ENCODE peak calls at places on chromosomes 4 and X, in seven cellular contexts. One of them, this sample, is unnamed.

GRCh38 chr4:106358899-106359298 is 9.7 kb downstream of the GIMD1 start:
- DNase-seq in K562: no peak
- DNase-seq in SK-N-SH: no peak
- DNase-seq in HCT116: no peak
- DNase-seq in H1: no peak
- DNase-seq in HepG2: no peak
- DNase-seq in GM12878: no peak
- DNase-seq in this sample: no peak

GRCh38 chrX:10110984-10111363 is 45.8 kb upstream of the CLCN4 start:
- DNase-seq in K562: no peak
- DNase-seq in SK-N-SH: no peak
- DNase-seq in HCT116: no peak
- DNase-seq in H1: no peak
- DNase-seq in HepG2: no peak
- DNase-seq in GM12878: peak
- DNase-seq in this sample: no peak

GRCh38 chrX:12770440-12770839 is 20.8 kb upstream of the PRPS2 start:
- DNase-seq in K562: peak
- DNase-seq in SK-N-SH: peak
- DNase-seq in HCT116: no peak
- DNase-seq in H1: no peak
- DNase-seq in HepG2: no peak
- DNase-seq in GM12878: no peak
- DNase-seq in this sample: peak

GRCh38 chr4:183831689-183832088 is 73.4 kb upstream of the STOX2 start:
- DNase-seq in K562: no peak
- DNase-seq in SK-N-SH: no peak
- DNase-seq in HCT116: no peak
- DNase-seq in H1: no peak
- DNase-seq in HepG2: no peak
- DNase-seq in GM12878: no peak
- DNase-seq in this sample: no peak

GRCh38 chr4:159042097-159042605 is 60.7 kb upstream of the RAPGEF2 start:
- DNase-seq in K562: peak
- DNase-seq in SK-N-SH: peak
- DNase-seq in HCT116: no peak
- DNase-seq in H1: no peak
- DNase-seq in HepG2: no peak
- DNase-seq in GM12878: no peak
- DNase-seq in this sample: no peak

GRCh38 chrX:13816899-13817298 is at the start of gene GPM6B:
- DNase-seq in K562: no peak
- DNase-seq in SK-N-SH: no peak
- DNase-seq in HCT116: no peak
- DNase-seq in H1: peak
- DNase-seq in HepG2: no peak
- DNase-seq in GM12878: no peak
- DNase-seq in this sample: no peak

GRCh38 chr4:7103031-7103598 is 35.3 kb upstream of the GRPEL1 start:
- DNase-seq in K562: peak
- DNase-seq in SK-N-SH: peak
- DNase-seq in HCT116: peak
- DNase-seq in H1: peak
- DNase-seq in HepG2: peak
- DNase-seq in GM12878: peak
- DNase-seq in this sample: peak

GRCh38 chr4:119189638-119190037 is 22.9 kb upstream of the USP53 start:
- DNase-seq in K562: no peak
- DNase-seq in SK-N-SH: no peak
- DNase-seq in HCT116: no peak
- DNase-seq in H1: no peak
- DNase-seq in HepG2: no peak
- DNase-seq in GM12878: no peak
- DNase-seq in this sample: no peak

GRCh38 chrX:23901065-23901464 is 6.7 kb downstream of the APOO start:
- DNase-seq in K562: no peak
- DNase-seq in SK-N-SH: no peak
- DNase-seq in HCT116: peak
- DNase-seq in H1: no peak
- DNase-seq in HepG2: peak
- DNase-seq in GM12878: no peak
- DNase-seq in this sample: no peak

GRCh38 chrX:48589482-48590162 is 7.7 kb upstream of the WDR13 start:
- DNase-seq in K562: no peak
- DNase-seq in SK-N-SH: no peak
- DNase-seq in HCT116: no peak
- DNase-seq in H1: no peak
- DNase-seq in HepG2: no peak
- DNase-seq in GM12878: no peak
- DNase-seq in this sample: no peak

GRCh38 chr4:76090241-76090691 is 15.8 kb downstream of the ART3 start:
- DNase-seq in K562: peak
- DNase-seq in SK-N-SH: peak
- DNase-seq in HCT116: no peak
- DNase-seq in H1: no peak
- DNase-seq in HepG2: peak
- DNase-seq in GM12878: no peak
- DNase-seq in this sample: no peak

GRCh38 chr4:7638463-7638862 is 203.7 kb upstream of the PSAPL1 start:
- DNase-seq in K562: no peak
- DNase-seq in SK-N-SH: no peak
- DNase-seq in HCT116: no peak
- DNase-seq in H1: no peak
- DNase-seq in HepG2: no peak
- DNase-seq in GM12878: no peak
- DNase-seq in this sample: no peak

GRCh38 chr4:117481742-117482141 is 396.4 kb upstream of the TRAM1L1 start:
- DNase-seq in K562: no peak
- DNase-seq in SK-N-SH: no peak
- DNase-seq in HCT116: no peak
- DNase-seq in H1: no peak
- DNase-seq in HepG2: no peak
- DNase-seq in GM12878: no peak
- DNase-seq in this sample: no peak

GRCh38 chr4:111043286-111043685 is 420.4 kb upstream of the PITX2 start:
- DNase-seq in K562: no peak
- DNase-seq in SK-N-SH: no peak
- DNase-seq in HCT116: no peak
- DNase-seq in H1: no peak
- DNase-seq in HepG2: no peak
- DNase-seq in GM12878: no peak
- DNase-seq in this sample: no peak

GRCh38 chr4:76212851-76213414 is 691 bp downstream of the SCARB2 start:
- DNase-seq in K562: no peak
- DNase-seq in SK-N-SH: peak
- DNase-seq in HCT116: no peak
- DNase-seq in H1: no peak
- DNase-seq in HepG2: no peak
- DNase-seq in GM12878: no peak
- DNase-seq in this sample: no peak

GRCh38 chrX:23959781-23960180 is 52.0 kb downstream of the CXorf58 start:
- DNase-seq in K562: no peak
- DNase-seq in SK-N-SH: no peak
- DNase-seq in HCT116: no peak
- DNase-seq in H1: no peak
- DNase-seq in HepG2: no peak
- DNase-seq in GM12878: no peak
- DNase-seq in this sample: no peak

GRCh38 chr4:106864231-106864630 is 171.9 kb downstream of the DKK2 start:
- DNase-seq in K562: no peak
- DNase-seq in SK-N-SH: no peak
- DNase-seq in HCT116: no peak
- DNase-seq in H1: no peak
- DNase-seq in HepG2: no peak
- DNase-seq in GM12878: no peak
- DNase-seq in this sample: no peak

GRCh38 chrX:112867570-112867969 is 26.9 kb upstream of the AMOT start:
- DNase-seq in K562: no peak
- DNase-seq in SK-N-SH: no peak
- DNase-seq in HCT116: peak
- DNase-seq in H1: no peak
- DNase-seq in HepG2: no peak
- DNase-seq in GM12878: no peak
- DNase-seq in this sample: no peak

GRCh38 chr4:38753021-38753806 is 29.6 kb downstream of the TLR10 start:
- DNase-seq in K562: no peak
- DNase-seq in SK-N-SH: peak
- DNase-seq in HCT116: peak
- DNase-seq in H1: peak
- DNase-seq in HepG2: peak
- DNase-seq in GM12878: no peak
- DNase-seq in this sample: peak

GRCh38 chr4:147340111-147340510 is 140.8 kb upstream of the EDNRA start:
- DNase-seq in K562: no peak
- DNase-seq in SK-N-SH: no peak
- DNase-seq in HCT116: peak
- DNase-seq in H1: no peak
- DNase-seq in HepG2: no peak
- DNase-seq in GM12878: no peak
- DNase-seq in this sample: no peak

GRCh38 chr4:106679063-106679462 is 310.5 kb upstream of the GIMD1 start:
- DNase-seq in K562: no peak
- DNase-seq in SK-N-SH: no peak
- DNase-seq in HCT116: no peak
- DNase-seq in H1: no peak
- DNase-seq in HepG2: no peak
- DNase-seq in GM12878: no peak
- DNase-seq in this sample: no peak

GRCh38 chr4:84324850-84325249 is 174.2 kb downstream of the NKX6-1 start:
- DNase-seq in K562: no peak
- DNase-seq in SK-N-SH: peak
- DNase-seq in HCT116: no peak
- DNase-seq in H1: no peak
- DNase-seq in HepG2: no peak
- DNase-seq in GM12878: no peak
- DNase-seq in this sample: no peak

GRCh38 chr4:106255195-106255594 is 60.8 kb downstream of the TBCK start:
- DNase-seq in K562: no peak
- DNase-seq in SK-N-SH: no peak
- DNase-seq in HCT116: no peak
- DNase-seq in H1: no peak
- DNase-seq in HepG2: no peak
- DNase-seq in GM12878: no peak
- DNase-seq in this sample: no peak

GRCh38 chrX:40006025-40007017 is 91.4 kb downstream of the BCOR start:
- DNase-seq in K562: no peak
- DNase-seq in SK-N-SH: peak
- DNase-seq in HCT116: no peak
- DNase-seq in H1: peak
- DNase-seq in HepG2: no peak
- DNase-seq in GM12878: no peak
- DNase-seq in this sample: peak

GRCh38 chr4:158121203-158121586 is 51.6 kb downstream of the GASK1B start:
- DNase-seq in K562: no peak
- DNase-seq in SK-N-SH: no peak
- DNase-seq in HCT116: no peak
- DNase-seq in H1: no peak
- DNase-seq in HepG2: peak
- DNase-seq in GM12878: no peak
- DNase-seq in this sample: no peak

GRCh38 chrX:116239944-116240391 is 69.4 kb downstream of the AGTR2 start:
- DNase-seq in K562: no peak
- DNase-seq in SK-N-SH: no peak
- DNase-seq in HCT116: no peak
- DNase-seq in H1: no peak
- DNase-seq in HepG2: no peak
- DNase-seq in GM12878: no peak
- DNase-seq in this sample: peak

GRCh38 chrX:116238093-116238492 is 67.5 kb downstream of the AGTR2 start:
- DNase-seq in K562: no peak
- DNase-seq in SK-N-SH: no peak
- DNase-seq in HCT116: no peak
- DNase-seq in H1: no peak
- DNase-seq in HepG2: no peak
- DNase-seq in GM12878: no peak
- DNase-seq in this sample: no peak

GRCh38 chrX:116238866-116239265 is 68.3 kb downstream of the AGTR2 start:
- DNase-seq in K562: no peak
- DNase-seq in SK-N-SH: no peak
- DNase-seq in HCT116: no peak
- DNase-seq in H1: no peak
- DNase-seq in HepG2: no peak
- DNase-seq in GM12878: no peak
- DNase-seq in this sample: no peak

GRCh38 chrX:116241001-116241400 is 70.5 kb downstream of the AGTR2 start:
- DNase-seq in K562: no peak
- DNase-seq in SK-N-SH: no peak
- DNase-seq in HCT116: no peak
- DNase-seq in H1: no peak
- DNase-seq in HepG2: no peak
- DNase-seq in GM12878: no peak
- DNase-seq in this sample: no peak

DNA sequence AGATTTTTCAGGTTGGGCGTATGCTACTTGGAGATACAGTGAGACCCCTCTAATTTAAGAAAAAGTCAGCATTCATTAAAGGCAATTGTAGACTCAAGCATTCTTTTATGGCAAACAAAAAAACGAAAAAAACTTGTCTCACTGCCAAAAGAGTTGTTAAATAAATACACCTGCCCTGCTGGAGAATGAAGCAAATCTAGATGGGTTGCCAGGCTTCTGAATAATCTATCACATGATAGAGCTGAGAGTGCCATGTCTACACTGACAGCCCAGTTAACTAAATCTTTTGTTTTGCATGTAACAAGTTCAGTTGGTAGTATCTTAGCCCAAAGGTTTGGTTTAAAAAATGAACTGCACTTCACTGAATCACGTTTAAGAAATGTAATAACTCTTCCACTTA is 69.9 kb downstream of the AGTR2 start:
- DNase-seq in K562: no peak
- DNase-seq in SK-N-SH: no peak
- DNase-seq in HCT116: no peak
- DNase-seq in H1: no peak
- DNase-seq in HepG2: no peak
- DNase-seq in GM12878: no peak
- DNase-seq in this sample: no peak
- TF ChIP-seq JUND in K562: no peak
- TF ChIP-seq JUND in SK-N-SH: no peak
- TF ChIP-seq JUND in HCT116: no peak
- TF ChIP-seq JUND in H1: no peak
- TF ChIP-seq JUND in HepG2: no peak
- TF ChIP-seq JUND in GM12878: no peak
- TF ChIP-seq JUND in this sample: no peak

GRCh38 chr4:155612074-155612473 is 54.6 kb upstream of the GUCY1A1 start:
- DNase-seq in K562: no peak
- DNase-seq in SK-N-SH: no peak
- DNase-seq in HCT116: no peak
- DNase-seq in H1: no peak
- DNase-seq in HepG2: no peak
- DNase-seq in GM12878: no peak
- DNase-seq in this sample: no peak
- TF ChIP-seq JUND in K562: no peak
- TF ChIP-seq JUND in SK-N-SH: no peak
- TF ChIP-seq JUND in HCT116: no peak
- TF ChIP-seq JUND in H1: no peak
- TF ChIP-seq JUND in HepG2: no peak
- TF ChIP-seq JUND in GM12878: no peak
- TF ChIP-seq JUND in this sample: no peak

GRCh38 chr4:95250544-95251137 is 298.1 kb downstream of the UNC5C start:
- DNase-seq in K562: no peak
- DNase-seq in SK-N-SH: no peak
- DNase-seq in HCT116: no peak
- DNase-seq in H1: no peak
- DNase-seq in HepG2: no peak
- DNase-seq in GM12878: no peak
- DNase-seq in this sample: peak
- TF ChIP-seq JUND in K562: no peak
- TF ChIP-seq JUND in SK-N-SH: no peak
- TF ChIP-seq JUND in HCT116: no peak
- TF ChIP-seq JUND in H1: no peak
- TF ChIP-seq JUND in HepG2: no peak
- TF ChIP-seq JUND in GM12878: no peak
- TF ChIP-seq JUND in this sample: peak

GRCh38 chr4:41692717-41693345 is 55.7 kb downstream of the PHOX2B start:
- DNase-seq in K562: peak
- DNase-seq in SK-N-SH: peak
- DNase-seq in HCT116: peak
- DNase-seq in H1: peak
- DNase-seq in HepG2: peak
- DNase-seq in GM12878: no peak
- DNase-seq in this sample: peak
- TF ChIP-seq JUND in K562: no peak
- TF ChIP-seq JUND in SK-N-SH: no peak
- TF ChIP-seq JUND in HCT116: no peak
- TF ChIP-seq JUND in H1: no peak
- TF ChIP-seq JUND in HepG2: no peak
- TF ChIP-seq JUND in GM12878: no peak
- TF ChIP-seq JUND in this sample: no peak

This sample was measured in T47D.